ENCODE peak calls at places on chromosomes 13 and 19, in eight cellular contexts. One of them, this sample, is unnamed.

GRCh38 chr13:53007872-53008271 is 20.7 kb upstream of the OLFM4 start:
- DNase-seq in left lung: no peak
- DNase-seq in foreskin fibroblast: no peak
- DNase-seq in cardiac fibroblast: no peak
- DNase-seq in cardiac muscle cell: no peak
- DNase-seq in omental fat pad: no peak
- DNase-seq in activated CD8-positive, alpha-beta T cell treated with anti-CD3 and anti-CD28 coated beads for 36 hours: no peak
- DNase-seq in heart left ventricle: no peak
- DNase-seq in this sample: no peak

GRCh38 chr13:110421696-110422395 is 114.8 kb downstream of the COL4A2 start:
- DNase-seq in activated CD8-positive, alpha-beta T cell treated with anti-CD3 and anti-CD28 coated beads for 36 hours: peak
- DNase-seq in cardiac fibroblast: peak
- DNase-seq in omental fat pad: no peak
- DNase-seq in foreskin fibroblast: peak
- DNase-seq in left lung: no peak
- DNase-seq in cardiac muscle cell: peak
- DNase-seq in heart left ventricle: no peak
- DNase-seq in this sample: no peak

GRCh38 chr19:11251650-11252314 is 10.5 kb downstream of the DOCK6 start:
- DNase-seq in foreskin fibroblast: no peak
- DNase-seq in left lung: no peak
- DNase-seq in heart left ventricle: no peak
- DNase-seq in activated CD8-positive, alpha-beta T cell treated with anti-CD3 and anti-CD28 coated beads for 36 hours: no peak
- DNase-seq in cardiac fibroblast: no peak
- DNase-seq in cardiac muscle cell: no peak
- DNase-seq in omental fat pad: no peak
- DNase-seq in this sample: no peak

GRCh38 chr13:30862707-30863106 is 43.4 kb upstream of the MEDAG start:
- DNase-seq in cardiac muscle cell: peak
- DNase-seq in cardiac fibroblast: peak
- DNase-seq in activated CD8-positive, alpha-beta T cell treated with anti-CD3 and anti-CD28 coated beads for 36 hours: no peak
- DNase-seq in heart left ventricle: peak
- DNase-seq in omental fat pad: no peak
- DNase-seq in left lung: no peak
- DNase-seq in foreskin fibroblast: no peak
- DNase-seq in this sample: no peak

GRCh38 chr13:26485786-26486185 is 71.7 kb upstream of the WASF3 start:
- DNase-seq in heart left ventricle: no peak
- DNase-seq in cardiac muscle cell: no peak
- DNase-seq in left lung: no peak
- DNase-seq in foreskin fibroblast: no peak
- DNase-seq in activated CD8-positive, alpha-beta T cell treated with anti-CD3 and anti-CD28 coated beads for 36 hours: no peak
- DNase-seq in omental fat pad: no peak
- DNase-seq in cardiac fibroblast: no peak
- DNase-seq in this sample: no peak

GRCh38 chr19:58385313-58386165 is 1.5 kb upstream of the RPS5 start:
- DNase-seq in left lung: peak
- DNase-seq in foreskin fibroblast: no peak
- DNase-seq in heart left ventricle: no peak
- DNase-seq in cardiac fibroblast: no peak
- DNase-seq in cardiac muscle cell: no peak
- DNase-seq in omental fat pad: no peak
- DNase-seq in activated CD8-positive, alpha-beta T cell treated with anti-CD3 and anti-CD28 coated beads for 36 hours: peak
- DNase-seq in this sample: no peak

GRCh38 chr13:28719656-28720055 is 886 bp upstream of the SLC46A3 start:
- DNase-seq in cardiac fibroblast: peak
- DNase-seq in heart left ventricle: no peak
- DNase-seq in cardiac muscle cell: peak
- DNase-seq in activated CD8-positive, alpha-beta T cell treated with anti-CD3 and anti-CD28 coated beads for 36 hours: no peak
- DNase-seq in omental fat pad: no peak
- DNase-seq in left lung: no peak
- DNase-seq in foreskin fibroblast: peak
- DNase-seq in this sample: no peak

GRCh38 chr13:26529441-26529840 is 28.0 kb upstream of the WASF3 start:
- DNase-seq in omental fat pad: no peak
- DNase-seq in left lung: no peak
- DNase-seq in heart left ventricle: no peak
- DNase-seq in foreskin fibroblast: peak
- DNase-seq in cardiac muscle cell: peak
- DNase-seq in activated CD8-positive, alpha-beta T cell treated with anti-CD3 and anti-CD28 coated beads for 36 hours: peak
- DNase-seq in cardiac fibroblast: peak
- DNase-seq in this sample: peak

GRCh38 chr19:2602391-2603181 is 99.9 kb downstream of the GNG7 start:
- DNase-seq in heart left ventricle: peak
- DNase-seq in cardiac fibroblast: peak
- DNase-seq in omental fat pad: no peak
- DNase-seq in left lung: no peak
- DNase-seq in activated CD8-positive, alpha-beta T cell treated with anti-CD3 and anti-CD28 coated beads for 36 hours: no peak
- DNase-seq in foreskin fibroblast: peak
- DNase-seq in cardiac muscle cell: peak
- DNase-seq in this sample: no peak

GRCh38 chr13:51041710-51042109 is 69.4 kb downstream of the C13orf42 start:
- DNase-seq in left lung: no peak
- DNase-seq in cardiac muscle cell: no peak
- DNase-seq in activated CD8-positive, alpha-beta T cell treated with anti-CD3 and anti-CD28 coated beads for 36 hours: no peak
- DNase-seq in omental fat pad: no peak
- DNase-seq in cardiac fibroblast: no peak
- DNase-seq in heart left ventricle: no peak
- DNase-seq in foreskin fibroblast: no peak
- DNase-seq in this sample: no peak

GRCh38 chr19:7272856-7273578 is 21.2 kb downstream of the INSR start:
- DNase-seq in foreskin fibroblast: no peak
- DNase-seq in activated CD8-positive, alpha-beta T cell treated with anti-CD3 and anti-CD28 coated beads for 36 hours: no peak
- DNase-seq in omental fat pad: no peak
- DNase-seq in left lung: no peak
- DNase-seq in cardiac fibroblast: peak
- DNase-seq in cardiac muscle cell: peak
- DNase-seq in heart left ventricle: no peak
- DNase-seq in this sample: peak

GRCh38 chr13:43785681-43786471 is 896 bp downstream of the ENOX1 start:
- DNase-seq in cardiac fibroblast: peak
- DNase-seq in cardiac muscle cell: peak
- DNase-seq in omental fat pad: peak
- DNase-seq in left lung: peak
- DNase-seq in activated CD8-positive, alpha-beta T cell treated with anti-CD3 and anti-CD28 coated beads for 36 hours: peak
- DNase-seq in heart left ventricle: peak
- DNase-seq in foreskin fibroblast: peak
- DNase-seq in this sample: peak

GRCh38 chr13:29925457-29925856 is 75.0 kb upstream of the UBL3 start:
- DNase-seq in activated CD8-positive, alpha-beta T cell treated with anti-CD3 and anti-CD28 coated beads for 36 hours: no peak
- DNase-seq in omental fat pad: peak
- DNase-seq in foreskin fibroblast: peak
- DNase-seq in heart left ventricle: peak
- DNase-seq in cardiac muscle cell: peak
- DNase-seq in cardiac fibroblast: peak
- DNase-seq in left lung: no peak
- DNase-seq in this sample: no peak

GRCh38 chr13:75479102-75479501 is 2.9 kb downstream of the TBC1D4 start:
- DNase-seq in left lung: no peak
- DNase-seq in cardiac fibroblast: no peak
- DNase-seq in foreskin fibroblast: no peak
- DNase-seq in cardiac muscle cell: no peak
- DNase-seq in activated CD8-positive, alpha-beta T cell treated with anti-CD3 and anti-CD28 coated beads for 36 hours: no peak
- DNase-seq in omental fat pad: no peak
- DNase-seq in heart left ventricle: no peak
- DNase-seq in this sample: no peak

DNA sequence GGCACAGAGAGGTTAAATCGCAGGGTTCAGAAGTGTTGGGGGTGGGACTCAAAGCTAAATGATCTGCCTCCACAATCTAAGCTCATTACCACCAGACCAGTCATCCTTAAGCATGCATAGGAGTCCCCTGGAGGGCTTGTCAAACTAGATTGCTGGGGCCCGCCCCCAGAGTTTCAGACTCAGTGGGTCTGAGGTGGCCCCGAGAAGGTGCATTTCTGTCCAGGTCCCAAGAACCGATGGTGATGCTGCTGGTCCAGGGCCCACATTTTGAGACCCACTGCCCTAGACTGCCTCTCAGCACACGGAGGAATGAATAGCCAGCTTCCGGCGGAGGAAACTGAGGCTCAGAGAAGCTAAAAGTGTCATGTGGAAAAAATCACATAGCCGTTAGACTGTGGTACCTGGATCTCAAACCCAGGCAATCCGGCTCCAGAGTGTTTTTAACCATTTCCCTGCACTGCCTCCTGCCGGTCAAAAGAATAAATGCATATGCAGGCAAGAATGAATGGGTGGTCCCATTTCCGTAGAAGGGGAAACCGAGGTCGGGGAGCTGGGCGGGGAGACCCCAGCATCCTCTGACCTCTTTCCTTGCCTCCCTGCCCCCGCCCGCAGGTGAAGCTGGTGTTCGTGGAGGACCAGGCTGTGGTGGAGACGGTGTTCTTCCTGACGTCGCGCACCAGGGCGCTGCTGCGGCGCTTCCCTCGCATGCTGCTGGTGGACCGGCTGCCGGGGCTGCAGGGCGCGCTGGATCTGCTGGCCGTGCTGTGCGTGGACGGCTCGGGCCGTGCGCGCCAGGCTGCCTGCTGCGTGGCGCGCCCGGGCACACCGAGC is 23.8 kb downstream of the ZSWIM9 start:
- DNase-seq in heart left ventricle: no peak
- DNase-seq in cardiac muscle cell: peak
- DNase-seq in foreskin fibroblast: no peak
- DNase-seq in omental fat pad: no peak
- DNase-seq in cardiac fibroblast: peak
- DNase-seq in activated CD8-positive, alpha-beta T cell treated with anti-CD3 and anti-CD28 coated beads for 36 hours: peak
- DNase-seq in left lung: no peak
- DNase-seq in this sample: peak
- TF ChIP-seq CTCF in heart left ventricle: peak
- TF ChIP-seq CTCF in cardiac muscle cell: peak
- TF ChIP-seq CTCF in foreskin fibroblast: peak
- TF ChIP-seq CTCF in omental fat pad: no peak
- TF ChIP-seq CTCF in cardiac fibroblast: peak
- TF ChIP-seq CTCF in activated CD8-positive, alpha-beta T cell treated with anti-CD3 and anti-CD28 coated beads for 36 hours: peak
- TF ChIP-seq CTCF in left lung: peak
- TF ChIP-seq CTCF in this sample: peak

DNA sequence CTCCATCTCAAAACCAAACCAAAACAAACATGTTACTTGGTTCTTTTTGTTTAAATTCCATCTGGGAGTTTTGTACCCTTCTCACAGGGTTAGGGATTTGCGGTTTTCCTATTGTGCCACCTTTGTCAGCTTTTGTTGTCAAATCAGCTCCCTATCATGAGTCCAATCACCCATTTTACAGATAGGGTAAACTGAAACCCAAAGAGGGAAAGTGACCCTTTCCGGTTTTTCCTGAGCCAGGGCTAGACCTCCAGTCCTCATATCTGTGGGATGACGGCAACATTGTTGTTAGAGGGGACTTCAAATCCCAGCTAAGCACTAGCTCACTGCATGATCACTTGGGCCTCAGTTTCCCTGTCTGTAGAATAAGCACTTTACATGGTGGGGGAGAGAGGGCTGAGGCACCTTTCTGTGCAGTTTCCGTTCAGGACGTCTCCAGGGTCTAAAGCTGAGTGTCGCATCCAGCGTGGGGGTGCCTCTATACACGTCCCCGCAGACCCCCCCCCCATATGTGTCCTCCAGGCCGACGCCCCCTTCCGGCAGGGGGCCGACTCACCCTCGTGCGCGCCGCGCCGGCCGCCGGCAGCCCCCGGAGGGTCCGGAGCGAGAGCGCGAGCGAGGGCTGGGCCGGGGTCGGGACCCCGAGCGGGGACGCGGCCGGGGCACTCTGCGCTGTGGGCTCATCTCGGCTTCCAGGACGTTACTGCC is 3.9 kb downstream of the CCDC194 start:
- DNase-seq in left lung: no peak
- DNase-seq in omental fat pad: no peak
- DNase-seq in foreskin fibroblast: no peak
- DNase-seq in cardiac fibroblast: no peak
- DNase-seq in cardiac muscle cell: no peak
- DNase-seq in heart left ventricle: no peak
- DNase-seq in activated CD8-positive, alpha-beta T cell treated with anti-CD3 and anti-CD28 coated beads for 36 hours: no peak
- DNase-seq in this sample: no peak
- TF ChIP-seq CTCF in left lung: no peak
- TF ChIP-seq CTCF in omental fat pad: no peak
- TF ChIP-seq CTCF in foreskin fibroblast: no peak
- TF ChIP-seq CTCF in cardiac fibroblast: no peak
- TF ChIP-seq CTCF in cardiac muscle cell: peak
- TF ChIP-seq CTCF in heart left ventricle: no peak
- TF ChIP-seq CTCF in activated CD8-positive, alpha-beta T cell treated with anti-CD3 and anti-CD28 coated beads for 36 hours: no peak
- TF ChIP-seq CTCF in this sample: no peak

DNA sequence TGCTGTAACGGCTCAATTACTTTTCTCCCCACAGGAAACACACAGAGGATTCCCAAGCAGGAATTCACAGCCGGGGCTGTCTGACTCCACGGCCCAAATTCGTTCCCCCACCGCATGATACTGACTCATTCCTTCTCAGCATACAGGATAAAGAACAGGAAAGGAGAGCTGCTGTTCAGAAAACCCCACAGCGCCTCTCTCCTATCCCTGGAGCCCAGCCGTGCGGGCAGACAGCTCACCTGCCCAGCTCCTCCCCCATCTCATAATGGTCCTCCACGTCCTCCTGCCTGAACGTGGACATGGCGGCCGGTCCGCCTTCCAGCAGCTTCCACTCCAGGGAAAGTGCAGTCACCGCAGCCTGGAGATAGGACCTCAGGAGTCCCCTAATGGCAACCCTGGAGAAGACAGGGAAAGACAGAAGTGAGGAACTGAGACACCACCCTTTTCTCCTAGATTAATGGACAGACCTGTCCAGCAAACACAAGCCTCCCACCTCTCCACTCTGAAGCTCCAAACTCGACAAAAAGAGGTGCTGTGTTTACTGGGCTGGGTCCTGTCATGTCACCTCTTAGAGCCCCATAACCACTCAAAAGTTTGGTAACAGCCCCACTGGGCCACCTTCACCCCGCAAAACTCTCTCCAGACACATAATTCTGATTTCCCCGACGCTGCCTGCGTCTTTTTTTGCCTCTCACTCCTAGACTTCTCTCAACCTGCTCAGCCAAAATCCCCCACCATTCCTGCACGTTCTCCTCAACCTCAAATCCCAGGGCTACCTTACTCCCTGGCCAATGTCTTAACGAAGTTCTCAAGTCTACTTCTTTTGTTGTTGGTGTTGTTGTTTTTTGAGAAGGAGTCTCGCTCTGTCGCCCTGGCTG is 1.2 kb downstream of the DAPK3 start:
- DNase-seq in foreskin fibroblast: peak
- DNase-seq in heart left ventricle: no peak
- DNase-seq in omental fat pad: no peak
- DNase-seq in left lung: no peak
- DNase-seq in cardiac muscle cell: peak
- DNase-seq in activated CD8-positive, alpha-beta T cell treated with anti-CD3 and anti-CD28 coated beads for 36 hours: no peak
- DNase-seq in cardiac fibroblast: peak
- DNase-seq in this sample: no peak
- TF ChIP-seq CTCF in foreskin fibroblast: peak
- TF ChIP-seq CTCF in heart left ventricle: no peak
- TF ChIP-seq CTCF in omental fat pad: no peak
- TF ChIP-seq CTCF in left lung: no peak
- TF ChIP-seq CTCF in cardiac muscle cell: peak
- TF ChIP-seq CTCF in activated CD8-positive, alpha-beta T cell treated with anti-CD3 and anti-CD28 coated beads for 36 hours: no peak
- TF ChIP-seq CTCF in cardiac fibroblast: peak
- TF ChIP-seq CTCF in this sample: no peak

GRCh38 chr19:31338069-31338767 is 11.0 kb downstream of the TSHZ3 start:
- DNase-seq in cardiac fibroblast: peak
- DNase-seq in foreskin fibroblast: peak
- DNase-seq in omental fat pad: no peak
- DNase-seq in cardiac muscle cell: peak
- DNase-seq in left lung: no peak
- DNase-seq in activated CD8-positive, alpha-beta T cell treated with anti-CD3 and anti-CD28 coated beads for 36 hours: peak
- DNase-seq in heart left ventricle: peak
- DNase-seq in this sample: no peak
- TF ChIP-seq CTCF in cardiac fibroblast: peak
- TF ChIP-seq CTCF in foreskin fibroblast: peak
- TF ChIP-seq CTCF in omental fat pad: no peak
- TF ChIP-seq CTCF in cardiac muscle cell: peak
- TF ChIP-seq CTCF in left lung: peak
- TF ChIP-seq CTCF in activated CD8-positive, alpha-beta T cell treated with anti-CD3 and anti-CD28 coated beads for 36 hours: peak
- TF ChIP-seq CTCF in heart left ventricle: peak
- TF ChIP-seq CTCF in this sample: no peak

GRCh38 chr19:43316591-43317319 is 36.7 kb upstream of the CD177 start:
- DNase-seq in heart left ventricle: no peak
- DNase-seq in left lung: no peak
- DNase-seq in activated CD8-positive, alpha-beta T cell treated with anti-CD3 and anti-CD28 coated beads for 36 hours: no peak
- DNase-seq in cardiac muscle cell: peak
- DNase-seq in omental fat pad: no peak
- DNase-seq in cardiac fibroblast: no peak
- DNase-seq in foreskin fibroblast: no peak
- DNase-seq in this sample: no peak
- TF ChIP-seq CTCF in heart left ventricle: peak
- TF ChIP-seq CTCF in left lung: no peak
- TF ChIP-seq CTCF in activated CD8-positive, alpha-beta T cell treated with anti-CD3 and anti-CD28 coated beads for 36 hours: no peak
- TF ChIP-seq CTCF in cardiac muscle cell: peak
- TF ChIP-seq CTCF in omental fat pad: no peak
- TF ChIP-seq CTCF in cardiac fibroblast: peak
- TF ChIP-seq CTCF in foreskin fibroblast: peak
- TF ChIP-seq CTCF in this sample: no peak

This sample was measured in GM20000.